ENCODE peak calls at places on chromosomes 6 and 20, in eight cellular contexts. One of them, this sample, is unnamed.

GRCh38 chr20:22567944-22568871 is 16.2 kb downstream of the FOXA2 start:
- DNase-seq in right lobe of liver: peak
- DNase-seq in NB4: no peak
- DNase-seq in suprapubic skin: no peak
- DNase-seq in A549: no peak
- DNase-seq in endothelial cell of umbilical vein: no peak
- DNase-seq in prostate gland: no peak
- DNase-seq in ovary: no peak
- DNase-seq in this sample: no peak

GRCh38 chr6:3841711-3842565 is 7.2 kb upstream of the FAM50B start:
- DNase-seq in prostate gland: no peak
- DNase-seq in A549: peak
- DNase-seq in NB4: no peak
- DNase-seq in ovary: no peak
- DNase-seq in suprapubic skin: no peak
- DNase-seq in right lobe of liver: peak
- DNase-seq in endothelial cell of umbilical vein: no peak
- DNase-seq in this sample: no peak

GRCh38 chr6:169529931-169530761 is 171.7 kb downstream of the WDR27 start:
- DNase-seq in endothelial cell of umbilical vein: no peak
- DNase-seq in right lobe of liver: peak
- DNase-seq in suprapubic skin: no peak
- DNase-seq in A549: peak
- DNase-seq in NB4: peak
- DNase-seq in ovary: no peak
- DNase-seq in prostate gland: peak
- DNase-seq in this sample: peak

GRCh38 chr20:36251426-36251825 is 15.1 kb downstream of the AAR2 start:
- DNase-seq in ovary: no peak
- DNase-seq in right lobe of liver: no peak
- DNase-seq in suprapubic skin: no peak
- DNase-seq in endothelial cell of umbilical vein: no peak
- DNase-seq in NB4: no peak
- DNase-seq in prostate gland: no peak
- DNase-seq in A549: no peak
- DNase-seq in this sample: peak

GRCh38 chr6:134198093-134198492 is 119.8 kb downstream of the SGK1 start:
- DNase-seq in NB4: no peak
- DNase-seq in endothelial cell of umbilical vein: no peak
- DNase-seq in suprapubic skin: no peak
- DNase-seq in prostate gland: no peak
- DNase-seq in ovary: no peak
- DNase-seq in A549: peak
- DNase-seq in right lobe of liver: no peak
- DNase-seq in this sample: no peak

GRCh38 chr6:23154159-23154558 is 584.8 kb downstream of the HDGFL1 start:
- DNase-seq in endothelial cell of umbilical vein: no peak
- DNase-seq in prostate gland: no peak
- DNase-seq in NB4: no peak
- DNase-seq in A549: no peak
- DNase-seq in ovary: no peak
- DNase-seq in right lobe of liver: no peak
- DNase-seq in suprapubic skin: no peak
- DNase-seq in this sample: no peak

GRCh38 chr6:10140121-10140520 is 274.8 kb downstream of the TFAP2A start:
- DNase-seq in endothelial cell of umbilical vein: no peak
- DNase-seq in right lobe of liver: no peak
- DNase-seq in prostate gland: no peak
- DNase-seq in suprapubic skin: no peak
- DNase-seq in NB4: no peak
- DNase-seq in A549: no peak
- DNase-seq in ovary: no peak
- DNase-seq in this sample: no peak

GRCh38 chr6:139905404-139906052 is 531.1 kb upstream of the CITED2 start:
- DNase-seq in A549: no peak
- DNase-seq in endothelial cell of umbilical vein: no peak
- DNase-seq in ovary: no peak
- DNase-seq in NB4: peak
- DNase-seq in right lobe of liver: no peak
- DNase-seq in suprapubic skin: no peak
- DNase-seq in prostate gland: no peak
- DNase-seq in this sample: no peak

GRCh38 chr6:136646377-136646776 is 96.2 kb upstream of the MAP7 start:
- DNase-seq in NB4: no peak
- DNase-seq in A549: no peak
- DNase-seq in suprapubic skin: no peak
- DNase-seq in endothelial cell of umbilical vein: no peak
- DNase-seq in right lobe of liver: no peak
- DNase-seq in prostate gland: no peak
- DNase-seq in ovary: no peak
- DNase-seq in this sample: no peak

GRCh38 chr6:127032971-127033370 is 85.5 kb upstream of the RSPO3 start:
- DNase-seq in ovary: no peak
- DNase-seq in A549: no peak
- DNase-seq in right lobe of liver: no peak
- DNase-seq in prostate gland: no peak
- DNase-seq in suprapubic skin: no peak
- DNase-seq in NB4: no peak
- DNase-seq in endothelial cell of umbilical vein: no peak
- DNase-seq in this sample: no peak

GRCh38 chr6:129857838-129858237 is 3.3 kb downstream of the TMEM244 start:
- DNase-seq in ovary: no peak
- DNase-seq in suprapubic skin: no peak
- DNase-seq in endothelial cell of umbilical vein: no peak
- DNase-seq in right lobe of liver: no peak
- DNase-seq in A549: no peak
- DNase-seq in prostate gland: no peak
- DNase-seq in NB4: no peak
- DNase-seq in this sample: no peak

GRCh38 chr20:60559462-60559861 is 601.2 kb downstream of the CDH26 start:
- DNase-seq in ovary: no peak
- DNase-seq in A549: no peak
- DNase-seq in endothelial cell of umbilical vein: no peak
- DNase-seq in suprapubic skin: no peak
- DNase-seq in right lobe of liver: no peak
- DNase-seq in prostate gland: no peak
- DNase-seq in NB4: no peak
- DNase-seq in this sample: no peak

GRCh38 chr6:32439708-32440214 is at the start of gene HLA-DRA:
- DNase-seq in right lobe of liver: no peak
- DNase-seq in prostate gland: no peak
- DNase-seq in endothelial cell of umbilical vein: peak
- DNase-seq in ovary: no peak
- DNase-seq in A549: peak
- DNase-seq in NB4: peak
- DNase-seq in suprapubic skin: no peak
- DNase-seq in this sample: no peak

GRCh38 chr6:11538799-11539468 is 1.4 kb downstream of the TMEM170B start:
- DNase-seq in right lobe of liver: no peak
- DNase-seq in prostate gland: no peak
- DNase-seq in ovary: no peak
- DNase-seq in suprapubic skin: no peak
- DNase-seq in NB4: peak
- DNase-seq in endothelial cell of umbilical vein: no peak
- DNase-seq in A549: no peak
- DNase-seq in this sample: no peak

GRCh38 chr6:12577124-12577845 is 139.3 kb upstream of the PHACTR1 start:
- DNase-seq in A549: no peak
- DNase-seq in NB4: no peak
- DNase-seq in right lobe of liver: no peak
- DNase-seq in endothelial cell of umbilical vein: no peak
- DNase-seq in prostate gland: no peak
- DNase-seq in ovary: no peak
- DNase-seq in suprapubic skin: no peak
- DNase-seq in this sample: no peak

DNA sequence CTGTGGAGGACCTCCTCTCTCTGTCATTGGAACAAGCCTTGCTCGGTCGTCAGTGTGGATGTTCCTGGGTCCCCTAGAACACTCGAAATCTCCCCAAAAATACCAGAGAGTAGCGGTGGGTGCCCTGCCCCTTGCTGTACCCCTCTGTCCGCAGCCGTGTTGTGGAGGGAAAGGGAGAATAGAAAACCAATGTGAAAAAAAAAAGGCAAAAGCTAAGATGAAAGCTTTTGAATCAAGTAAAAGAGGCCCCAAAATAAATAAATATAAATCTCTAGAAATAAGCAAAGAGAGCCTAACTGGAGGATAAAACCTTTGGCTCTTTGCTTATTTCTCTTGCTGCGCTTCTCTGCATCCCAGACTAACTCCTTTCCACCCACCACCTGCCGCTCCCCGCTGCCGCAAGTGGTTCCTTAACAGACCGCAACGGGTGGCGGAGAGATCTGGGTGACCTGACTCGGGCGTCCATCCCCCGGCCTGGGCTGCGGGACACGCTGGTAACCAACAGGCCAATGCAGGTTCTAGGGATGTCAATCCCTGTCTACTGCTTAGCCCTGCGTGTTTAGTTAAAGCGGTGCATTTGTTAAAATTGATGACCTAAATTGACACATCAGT is 110.0 kb downstream of the GPX5 start:
- DNase-seq in right lobe of liver: no peak
- DNase-seq in prostate gland: no peak
- DNase-seq in suprapubic skin: no peak
- DNase-seq in A549: no peak
- DNase-seq in endothelial cell of umbilical vein: no peak
- DNase-seq in ovary: no peak
- DNase-seq in NB4: no peak
- DNase-seq in this sample: no peak
- H3K4me3 ChIP-seq in right lobe of liver: no peak
- H3K4me3 ChIP-seq in prostate gland: no peak
- H3K4me3 ChIP-seq in suprapubic skin: peak
- H3K4me3 ChIP-seq in A549: peak
- H3K4me3 ChIP-seq in endothelial cell of umbilical vein: no peak
- H3K4me3 ChIP-seq in ovary: no peak
- H3K4me3 ChIP-seq in NB4: no peak
- H3K4me3 ChIP-seq in this sample: no peak

GRCh38 chr6:33579828-33580714 is at the start of gene BAK1:
- DNase-seq in endothelial cell of umbilical vein: peak
- DNase-seq in suprapubic skin: peak
- DNase-seq in prostate gland: peak
- DNase-seq in A549: peak
- DNase-seq in ovary: peak
- DNase-seq in NB4: peak
- DNase-seq in right lobe of liver: peak
- DNase-seq in this sample: peak
- TF ChIP-seq POLR2A in endothelial cell of umbilical vein: peak
- TF ChIP-seq POLR2A in suprapubic skin: peak
- TF ChIP-seq POLR2A in prostate gland: peak
- TF ChIP-seq POLR2A in A549: peak
- TF ChIP-seq POLR2A in ovary: peak
- TF ChIP-seq POLR2A in NB4: peak
- TF ChIP-seq POLR2A in right lobe of liver: peak
- TF ChIP-seq POLR2A in this sample: peak

GRCh38 chr6:106101466-106101865 is 15.3 kb downstream of the PRDM1 start:
- DNase-seq in suprapubic skin: no peak
- DNase-seq in A549: no peak
- DNase-seq in ovary: no peak
- DNase-seq in endothelial cell of umbilical vein: no peak
- DNase-seq in right lobe of liver: no peak
- DNase-seq in NB4: no peak
- DNase-seq in prostate gland: no peak
- DNase-seq in this sample: no peak

GRCh38 chr6:106103728-106104109 is 17.6 kb downstream of the PRDM1 start:
- DNase-seq in endothelial cell of umbilical vein: no peak
- DNase-seq in prostate gland: peak
- DNase-seq in ovary: no peak
- DNase-seq in A549: no peak
- DNase-seq in NB4: no peak
- DNase-seq in suprapubic skin: no peak
- DNase-seq in right lobe of liver: no peak
- DNase-seq in this sample: no peak

GRCh38 chr6:106102967-106103727 is 17.0 kb downstream of the PRDM1 start:
- DNase-seq in ovary: no peak
- DNase-seq in endothelial cell of umbilical vein: no peak
- DNase-seq in A549: no peak
- DNase-seq in prostate gland: no peak
- DNase-seq in NB4: no peak
- DNase-seq in right lobe of liver: no peak
- DNase-seq in suprapubic skin: no peak
- DNase-seq in this sample: no peak

GRCh38 chr6:106100755-106101154 is 14.6 kb downstream of the PRDM1 start:
- DNase-seq in ovary: no peak
- DNase-seq in NB4: no peak
- DNase-seq in endothelial cell of umbilical vein: no peak
- DNase-seq in A549: no peak
- DNase-seq in right lobe of liver: no peak
- DNase-seq in suprapubic skin: no peak
- DNase-seq in prostate gland: no peak
- DNase-seq in this sample: no peak

DNA sequence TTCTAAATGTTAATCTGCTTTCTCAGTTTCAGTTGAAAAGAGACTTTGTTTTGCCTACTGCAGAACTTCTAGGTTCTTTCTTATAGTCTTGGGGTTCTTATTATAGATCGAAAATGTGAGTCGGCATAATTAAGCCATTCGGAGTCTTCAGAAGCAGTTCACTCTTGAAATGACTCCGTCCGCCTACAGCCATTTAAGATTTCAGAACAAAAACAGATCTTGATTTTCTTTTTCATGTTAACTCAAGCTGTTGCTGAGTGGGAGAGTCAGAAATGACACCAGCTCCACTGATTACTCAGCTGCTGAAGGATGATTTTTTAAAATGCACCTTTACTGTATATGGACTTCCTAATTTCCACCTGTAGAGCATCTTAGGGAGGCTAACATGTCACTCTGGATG is 15.9 kb downstream of the PRDM1 start:
- DNase-seq in prostate gland: no peak
- DNase-seq in NB4: no peak
- DNase-seq in ovary: no peak
- DNase-seq in endothelial cell of umbilical vein: no peak
- DNase-seq in right lobe of liver: no peak
- DNase-seq in suprapubic skin: no peak
- DNase-seq in A549: no peak
- DNase-seq in this sample: no peak
- H3K4me3 ChIP-seq in prostate gland: no peak
- H3K4me3 ChIP-seq in NB4: no peak
- H3K4me3 ChIP-seq in ovary: no peak
- H3K4me3 ChIP-seq in endothelial cell of umbilical vein: no peak
- H3K4me3 ChIP-seq in right lobe of liver: no peak
- H3K4me3 ChIP-seq in suprapubic skin: no peak
- H3K4me3 ChIP-seq in A549: no peak
- H3K4me3 ChIP-seq in this sample: no peak

DNA sequence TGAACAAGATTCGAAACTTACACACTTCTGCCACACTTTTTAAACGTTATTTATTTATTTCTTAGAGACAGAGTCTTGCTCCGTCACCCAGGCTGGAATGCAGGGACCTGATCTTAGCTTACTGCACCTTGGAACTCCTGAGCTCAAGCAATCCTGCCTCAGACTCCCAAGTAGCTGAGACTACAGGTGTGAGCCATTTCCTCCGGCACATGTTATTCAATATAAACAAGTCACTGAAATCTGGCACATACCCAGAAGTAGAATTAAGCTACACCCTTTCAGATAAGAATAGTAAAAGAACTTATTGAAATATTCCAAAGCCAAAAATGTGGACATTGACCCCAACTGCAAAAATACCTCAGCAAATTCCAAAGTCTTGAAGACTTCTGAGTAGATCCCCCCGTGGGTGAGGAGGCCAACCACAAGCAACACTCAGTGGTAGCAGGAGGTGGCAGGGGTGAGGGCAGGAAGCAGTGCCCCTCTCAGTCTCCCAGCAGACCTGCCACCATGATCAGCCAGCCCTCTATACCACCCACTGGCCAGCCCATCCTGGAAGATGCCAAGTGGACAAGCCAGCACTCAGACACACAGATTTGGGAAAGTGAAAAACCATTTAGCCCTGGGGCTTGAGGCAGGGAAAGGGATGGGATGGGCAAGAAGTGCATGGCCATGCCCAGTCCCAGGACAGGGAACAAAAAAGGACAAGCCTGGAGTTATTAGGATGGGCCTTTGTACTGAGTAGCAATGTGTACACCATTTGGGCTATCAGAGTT is 76.7 kb downstream of the HFE start:
- DNase-seq in A549: no peak
- DNase-seq in NB4: no peak
- DNase-seq in prostate gland: no peak
- DNase-seq in ovary: no peak
- DNase-seq in suprapubic skin: no peak
- DNase-seq in endothelial cell of umbilical vein: no peak
- DNase-seq in right lobe of liver: no peak
- DNase-seq in this sample: no peak
- TF ChIP-seq POLR2A in A549: no peak
- TF ChIP-seq POLR2A in NB4: no peak
- TF ChIP-seq POLR2A in prostate gland: no peak
- TF ChIP-seq POLR2A in ovary: no peak
- TF ChIP-seq POLR2A in suprapubic skin: no peak
- TF ChIP-seq POLR2A in endothelial cell of umbilical vein: no peak
- TF ChIP-seq POLR2A in right lobe of liver: no peak
- TF ChIP-seq POLR2A in this sample: no peak

This sample was measured in sigmoid colon.